ENCODE peak calls at places on chromosomes 6 and 20, in ten cellular contexts. C, N, E, W, D, K, F, O, U and H are unnamed samples.

GRCh38 chr6:60695232-60695631 is 1590.8 kb downstream of the KHDRBS2 start:
- DNase-seq in U (no peak), C (no peak), N (no peak), F (no peak), D (no peak), O (no peak), E (no peak), W (no peak), K (no peak), H (no peak)

GRCh38 chr6:75317503-75318206 is 33.1 kb upstream of the TMEM30A start:
- DNase-seq in K (no peak), N (peak), C (no peak), W (no peak), F (peak), O (peak), D (no peak), E (no peak), U (peak), H (no peak)

GRCh38 chr6:30541515-30542403 is 14.5 kb downstream of the GNL1 start:
- DNase-seq in N (peak), U (peak), K (peak), W (peak), D (peak), C (peak), O (peak), E (peak), F (no peak), H (peak)

GRCh38 chr6:16711551-16712249 is 49.6 kb downstream of the ATXN1 start:
- DNase-seq in O (peak), N (peak), F (no peak), K (no peak), C (no peak), U (no peak), E (no peak), D (no peak), W (no peak), H (no peak)

GRCh38 chr6:140907235-140907634 is 1225.5 kb upstream of the GJE1 start:
- DNase-seq in W (no peak), D (no peak), C (no peak), N (no peak), E (no peak), O (no peak), U (no peak), K (no peak), F (no peak), H (no peak)

GRCh38 chr20:57753332-57754164 is 43.7 kb upstream of the PMEPA1 start:
- DNase-seq in D (no peak), F (no peak), W (no peak), E (peak), O (no peak), C (no peak), U (no peak), N (no peak), K (no peak), H (no peak)

GRCh38 chr20:56676679-56677078 is 47.6 kb downstream of the TFAP2C start:
- DNase-seq in K (no peak), F (no peak), D (no peak), C (no peak), O (no peak), E (no peak), N (no peak), U (no peak), W (no peak), H (no peak)

GRCh38 chr20:13173201-13173600 is 47.9 kb upstream of the ISM1 start:
- DNase-seq in F (no peak), U (no peak), W (no peak), N (no peak), O (no peak), C (no peak), D (no peak), E (no peak), K (no peak), H (no peak)

GRCh38 chr6:40293824-40294188 is 293.4 kb downstream of the LRFN2 start:
- DNase-seq in F (no peak), D (no peak), K (no peak), U (no peak), N (peak), O (no peak), E (no peak), C (no peak), W (no peak), H (no peak)

GRCh38 chr6:124995131-124995530 is 32.9 kb downstream of the RNF217 start:
- DNase-seq in U (no peak), C (no peak), N (no peak), K (no peak), O (no peak), F (no peak), D (no peak), E (no peak), W (no peak), H (no peak)

GRCh38 chr20:57928181-57928967 is 218.6 kb upstream of the PMEPA1 start:
- DNase-seq in O (peak), E (no peak), C (no peak), D (no peak), F (peak), W (no peak), N (no peak), U (no peak), K (no peak), H (no peak)

GRCh38 chr20:43914286-43914685 is 366 bp upstream of the TOX2 start:
- DNase-seq in N (no peak), W (no peak), O (peak), U (no peak), C (no peak), D (no peak), F (no peak), E (no peak), K (no peak), H (no peak)

GRCh38 chr20:57508381-57508780 is 16.6 kb downstream of the CTCFL start:
- DNase-seq in N (no peak), O (no peak), D (no peak), F (no peak), E (no peak), C (no peak), W (no peak), K (no peak), U (no peak), H (no peak)

GRCh38 chr6:80165143-80165542 is 58.7 kb downstream of the BCKDHB start:
- DNase-seq in F (no peak), U (no peak), D (peak), O (peak), W (no peak), E (no peak), N (no peak), K (peak), C (no peak), H (no peak)

GRCh38 chr6:140003217-140003616 is 628.8 kb upstream of the CITED2 start:
- DNase-seq in N (no peak), O (no peak), D (no peak), U (no peak), E (no peak), F (no peak), W (no peak), K (no peak), C (no peak), H (no peak)

GRCh38 chr6:20352346-20352745 is 49.3 kb upstream of the E2F3 start:
- DNase-seq in C (no peak), N (no peak), D (no peak), U (no peak), E (no peak), F (no peak), W (no peak), K (no peak), O (no peak), H (no peak)

GRCh38 chr6:149560736-149561135 is 5.4 kb upstream of the GINM1 start:
- DNase-seq in O (peak), C (no peak), N (peak), D (no peak), U (no peak), F (no peak), E (no peak), W (no peak), K (peak), H (no peak)

GRCh38 chr20:63409834-63410435 is 48.8 kb upstream of the CHRNA4 start:
- DNase-seq in K (no peak), D (no peak), N (no peak), C (no peak), E (no peak), F (no peak), W (no peak), O (no peak), U (no peak), H (no peak)

GRCh38 chr6:70210462-70210861 is 92.4 kb downstream of the COL9A1 start:
- DNase-seq in D (no peak), F (no peak), O (no peak), U (peak), E (no peak), K (peak), C (no peak), N (no peak), W (no peak), H (no peak)